ENCODE peak calls at places on chromosomes 4 and X, in seven cellular contexts. One of them, this sample, is unnamed. For H3K9me3, the result is how much of the 10 kb centered on the place peaks cover.

GRCh38 chr4:153153339-153153851 is 50.8 kb upstream of the TRIM2 start:
- DNase-seq in sigmoid colon: no peak
- DNase-seq in prostate gland: peak
- DNase-seq in testis: peak
- DNase-seq in transverse colon: peak
- DNase-seq in ovary: peak
- DNase-seq in heart left ventricle: peak
- DNase-seq in this sample: peak

GRCh38 chr4:3705236-3705987 is 60.8 kb upstream of the ADRA2C start:
- DNase-seq in sigmoid colon: no peak
- DNase-seq in prostate gland: no peak
- DNase-seq in testis: no peak
- DNase-seq in transverse colon: no peak
- DNase-seq in ovary: no peak
- DNase-seq in heart left ventricle: no peak
- DNase-seq in this sample: no peak

GRCh38 chr4:98283219-98284199 is 22.3 kb downstream of the RAP1GDS1 start:
- DNase-seq in sigmoid colon: no peak
- DNase-seq in prostate gland: no peak
- DNase-seq in testis: no peak
- DNase-seq in transverse colon: no peak
- DNase-seq in ovary: no peak
- DNase-seq in heart left ventricle: no peak
- DNase-seq in this sample: no peak

GRCh38 chr4:112511294-112512118 is 4.5 kb downstream of the NEUROG2 start:
- DNase-seq in sigmoid colon: no peak
- DNase-seq in prostate gland: no peak
- DNase-seq in testis: no peak
- DNase-seq in transverse colon: no peak
- DNase-seq in ovary: no peak
- DNase-seq in heart left ventricle: no peak
- DNase-seq in this sample: no peak

GRCh38 chrX:6917666-6918065 is 229.8 kb upstream of the STS start:
- DNase-seq in sigmoid colon: no peak
- DNase-seq in prostate gland: no peak
- DNase-seq in testis: no peak
- DNase-seq in transverse colon: no peak
- DNase-seq in ovary: no peak
- DNase-seq in heart left ventricle: no peak
- DNase-seq in this sample: no peak

GRCh38 chr4:57351716-57352115 is 241.5 kb upstream of the IGFBP7 start:
- DNase-seq in sigmoid colon: no peak
- DNase-seq in prostate gland: no peak
- DNase-seq in testis: no peak
- DNase-seq in transverse colon: no peak
- DNase-seq in ovary: no peak
- DNase-seq in heart left ventricle: no peak
- DNase-seq in this sample: no peak

GRCh38 chrX:91434351-91435168 is at the start of gene PABPC5:
- DNase-seq in sigmoid colon: peak
- DNase-seq in prostate gland: peak
- DNase-seq in testis: peak
- DNase-seq in transverse colon: peak
- DNase-seq in ovary: peak
- DNase-seq in heart left ventricle: peak
- DNase-seq in this sample: peak

GRCh38 chr4:53786632-53787031 is 195.3 kb upstream of the LNX1 start:
- DNase-seq in sigmoid colon: peak
- DNase-seq in prostate gland: no peak
- DNase-seq in testis: no peak
- DNase-seq in transverse colon: peak
- DNase-seq in ovary: peak
- DNase-seq in heart left ventricle: no peak
- DNase-seq in this sample: peak

GRCh38 chrX:129876734-129877395 is 29.1 kb upstream of the UTP14A start:
- DNase-seq in sigmoid colon: no peak
- DNase-seq in prostate gland: no peak
- DNase-seq in testis: no peak
- DNase-seq in transverse colon: no peak
- DNase-seq in ovary: no peak
- DNase-seq in heart left ventricle: no peak
- DNase-seq in this sample: no peak

GRCh38 chr4:71261001-71261400 is 77.8 kb upstream of the SLC4A4 start:
- DNase-seq in sigmoid colon: no peak
- DNase-seq in prostate gland: no peak
- DNase-seq in testis: no peak
- DNase-seq in transverse colon: no peak
- DNase-seq in ovary: no peak
- DNase-seq in heart left ventricle: peak
- DNase-seq in this sample: no peak

GRCh38 chr4:16843831-16844508 is 54.5 kb downstream of the LDB2 start:
- DNase-seq in sigmoid colon: no peak
- DNase-seq in prostate gland: no peak
- DNase-seq in testis: no peak
- DNase-seq in transverse colon: no peak
- DNase-seq in ovary: no peak
- DNase-seq in heart left ventricle: no peak
- DNase-seq in this sample: no peak

GRCh38 chrX:31272472-31272775 is 200.6 kb upstream of the FTHL17 start:
- DNase-seq in sigmoid colon: no peak
- DNase-seq in prostate gland: no peak
- DNase-seq in testis: no peak
- DNase-seq in transverse colon: no peak
- DNase-seq in ovary: no peak
- DNase-seq in heart left ventricle: no peak
- DNase-seq in this sample: no peak

GRCh38 chr4:105951198-105951597 is 55.9 kb downstream of the NPNT start:
- DNase-seq in sigmoid colon: no peak
- DNase-seq in prostate gland: no peak
- DNase-seq in testis: no peak
- DNase-seq in transverse colon: no peak
- DNase-seq in ovary: no peak
- DNase-seq in heart left ventricle: no peak
- DNase-seq in this sample: no peak

GRCh38 chrX:145818522-145819075 is 970 bp downstream of the SLITRK2 start:
- DNase-seq in sigmoid colon: no peak
- DNase-seq in prostate gland: no peak
- DNase-seq in testis: no peak
- DNase-seq in transverse colon: no peak
- DNase-seq in ovary: no peak
- DNase-seq in heart left ventricle: no peak
- DNase-seq in this sample: no peak

GRCh38 chrX:55240788-55241187 is 20.6 kb downstream of the PAGE5 start:
- DNase-seq in sigmoid colon: no peak
- DNase-seq in prostate gland: no peak
- DNase-seq in testis: no peak
- DNase-seq in transverse colon: no peak
- DNase-seq in ovary: no peak
- DNase-seq in heart left ventricle: no peak
- DNase-seq in this sample: no peak

GRCh38 chr4:101730291-101731117 is 60.0 kb upstream of the BANK1 start:
- DNase-seq in sigmoid colon: peak
- DNase-seq in prostate gland: peak
- DNase-seq in testis: peak
- DNase-seq in transverse colon: peak
- DNase-seq in ovary: peak
- DNase-seq in heart left ventricle: peak
- DNase-seq in this sample: peak

DNA sequence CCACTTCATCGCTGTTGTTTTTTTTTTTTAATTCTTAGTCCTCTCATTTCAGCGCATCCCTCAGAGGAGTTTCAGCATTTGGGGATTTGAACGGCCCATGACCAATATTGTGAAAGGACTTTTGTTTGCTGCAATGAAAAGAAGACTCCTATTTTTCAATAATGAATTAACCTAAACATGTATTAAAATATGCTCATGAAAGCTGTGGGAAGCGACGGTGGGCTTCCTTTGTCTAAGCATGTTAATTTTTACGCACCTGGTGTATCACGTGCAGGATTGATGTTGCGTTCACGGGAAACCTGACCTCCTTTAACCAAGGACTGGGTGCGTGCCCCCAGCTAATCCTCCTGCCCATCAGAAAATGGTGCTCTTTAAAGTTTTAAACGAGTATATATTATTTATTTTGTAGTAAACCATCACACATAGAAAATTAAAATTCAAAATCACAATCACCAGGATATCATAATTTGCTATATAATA is 570 bp upstream of the CCDC110 start:
- DNase-seq in sigmoid colon: no peak
- DNase-seq in prostate gland: no peak
- DNase-seq in testis: no peak
- DNase-seq in transverse colon: no peak
- DNase-seq in ovary: no peak
- DNase-seq in heart left ventricle: no peak
- DNase-seq in this sample: no peak
- H3K4me3 ChIP-seq in sigmoid colon: peak
- H3K4me3 ChIP-seq in prostate gland: peak
- H3K4me3 ChIP-seq in testis: peak
- H3K4me3 ChIP-seq in transverse colon: peak
- H3K4me3 ChIP-seq in ovary: peak
- H3K4me3 ChIP-seq in heart left ventricle: peak
- H3K4me3 ChIP-seq in this sample: peak

DNA sequence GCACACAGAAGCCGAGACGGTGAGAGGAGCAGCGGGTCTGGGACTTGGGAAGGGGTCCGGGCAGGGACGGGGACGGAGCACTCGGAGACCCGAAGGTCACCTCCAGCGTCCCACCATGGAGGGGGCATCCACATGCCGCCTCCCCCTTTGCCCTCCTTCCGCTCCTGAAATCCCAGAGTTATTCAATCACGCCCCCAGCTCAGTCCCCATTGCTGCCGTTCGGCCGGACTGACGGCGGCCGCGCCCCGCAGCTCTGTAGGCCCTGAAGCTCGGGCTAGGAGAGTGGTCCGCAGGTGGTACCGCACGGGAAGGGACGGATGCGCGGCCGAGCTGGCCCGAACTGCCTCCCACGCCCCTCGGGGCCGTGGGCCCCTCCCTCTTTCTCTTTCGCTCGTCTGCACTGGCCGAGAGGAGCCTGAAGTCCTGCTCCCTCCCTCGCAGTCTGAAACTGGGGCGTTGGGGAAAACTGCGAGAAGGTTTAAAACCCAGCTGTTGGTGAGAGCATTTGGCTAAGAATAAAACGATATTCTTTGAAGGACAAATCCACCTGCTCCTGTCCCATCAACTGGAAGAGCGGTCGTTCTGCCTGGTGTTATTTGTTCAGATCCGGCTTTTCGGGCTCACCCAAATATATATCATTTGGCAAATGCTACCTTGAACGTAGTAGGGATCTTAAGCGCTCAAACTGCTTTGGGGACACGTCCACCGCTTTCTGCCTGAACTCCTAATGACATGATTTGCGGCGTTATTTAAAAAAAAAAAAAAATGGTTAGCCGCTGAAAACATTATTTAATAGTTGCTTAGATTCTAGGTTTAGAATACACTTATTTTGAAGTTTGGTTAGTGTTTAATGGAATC is 719 bp downstream of the USO1 start:
- DNase-seq in sigmoid colon: peak
- DNase-seq in prostate gland: peak
- DNase-seq in testis: peak
- DNase-seq in transverse colon: peak
- DNase-seq in ovary: peak
- DNase-seq in heart left ventricle: peak
- DNase-seq in this sample: peak
- TF ChIP-seq POLR2A in sigmoid colon: no peak
- TF ChIP-seq POLR2A in prostate gland: peak
- TF ChIP-seq POLR2A in testis: no peak
- TF ChIP-seq POLR2A in transverse colon: no peak
- TF ChIP-seq POLR2A in ovary: no peak
- TF ChIP-seq POLR2A in heart left ventricle: no peak
- TF ChIP-seq POLR2A in this sample: no peak

GRCh38 chr4:146621-147020 is 22.3 kb downstream of the ZNF718 start:
- DNase-seq in sigmoid colon: no peak
- DNase-seq in prostate gland: no peak
- DNase-seq in testis: no peak
- DNase-seq in transverse colon: no peak
- DNase-seq in ovary: no peak
- DNase-seq in heart left ventricle: no peak
- DNase-seq in this sample: no peak
- H3K9me3 ChIP-seq in sigmoid colon: under half
- H3K9me3 ChIP-seq in prostate gland: under half
- H3K9me3 ChIP-seq in testis: under half
- H3K9me3 ChIP-seq in transverse colon: half or more
- H3K9me3 ChIP-seq in ovary: under half
- H3K9me3 ChIP-seq in heart left ventricle: under half
- H3K9me3 ChIP-seq in this sample: under half

GRCh38 chr4:40316782-40317635 is 18.1 kb upstream of the CHRNA9 start:
- DNase-seq in sigmoid colon: peak
- DNase-seq in prostate gland: peak
- DNase-seq in testis: peak
- DNase-seq in transverse colon: peak
- DNase-seq in ovary: peak
- DNase-seq in heart left ventricle: peak
- DNase-seq in this sample: peak
- H3K4me3 ChIP-seq in sigmoid colon: peak
- H3K4me3 ChIP-seq in prostate gland: peak
- H3K4me3 ChIP-seq in testis: no peak
- H3K4me3 ChIP-seq in transverse colon: peak
- H3K4me3 ChIP-seq in ovary: peak
- H3K4me3 ChIP-seq in heart left ventricle: peak
- H3K4me3 ChIP-seq in this sample: peak

This sample was measured in uterus.